ENCODE peak calls at places on chromosome 7, in four cellular contexts. K, V, S and R are unnamed samples.

GRCh38 chr7:16071246-16071857 is 350.0 kb downstream of the CRPPA start:
- DNase-seq in S (peak), V (peak), K (no peak), R (no peak)

GRCh38 chr7:138889566-138889965 is 91.6 kb upstream of the ATP6V0A4 start:
- DNase-seq in S (peak), K (no peak), V (no peak), R (no peak)

GRCh38 chr7:121493553-121493952 is 97.4 kb upstream of the FAM3C start:
- DNase-seq in S (no peak), K (no peak), V (no peak), R (no peak)

GRCh38 chr7:153886506-153887391 is 165.4 kb upstream of the DPP6 start:
- DNase-seq in K (no peak), S (no peak), V (peak), R (no peak)

GRCh38 chr7:47368190-47368812 is 213.6 kb downstream of the TNS3 start:
- DNase-seq in S (no peak), K (no peak), V (no peak), R (no peak)

GRCh38 chr7:138465046-138465445 is 5.0 kb downstream of the TRIM24 start:
- DNase-seq in V (no peak), S (peak), K (no peak), R (no peak)

GRCh38 chr7:12456506-12456905 is 52.8 kb upstream of the VWDE start:
- DNase-seq in S (peak), V (no peak), K (no peak), R (no peak)

GRCh38 chr7:95335093-95335492 is 10.8 kb upstream of the PON1 start:
- DNase-seq in V (no peak), S (peak), K (no peak), R (no peak)

GRCh38 chr7:69599879-69600764 is 1.8 kb downstream of the AUTS2 start:
- DNase-seq in S (peak), K (peak), V (peak), R (no peak)

DNA sequence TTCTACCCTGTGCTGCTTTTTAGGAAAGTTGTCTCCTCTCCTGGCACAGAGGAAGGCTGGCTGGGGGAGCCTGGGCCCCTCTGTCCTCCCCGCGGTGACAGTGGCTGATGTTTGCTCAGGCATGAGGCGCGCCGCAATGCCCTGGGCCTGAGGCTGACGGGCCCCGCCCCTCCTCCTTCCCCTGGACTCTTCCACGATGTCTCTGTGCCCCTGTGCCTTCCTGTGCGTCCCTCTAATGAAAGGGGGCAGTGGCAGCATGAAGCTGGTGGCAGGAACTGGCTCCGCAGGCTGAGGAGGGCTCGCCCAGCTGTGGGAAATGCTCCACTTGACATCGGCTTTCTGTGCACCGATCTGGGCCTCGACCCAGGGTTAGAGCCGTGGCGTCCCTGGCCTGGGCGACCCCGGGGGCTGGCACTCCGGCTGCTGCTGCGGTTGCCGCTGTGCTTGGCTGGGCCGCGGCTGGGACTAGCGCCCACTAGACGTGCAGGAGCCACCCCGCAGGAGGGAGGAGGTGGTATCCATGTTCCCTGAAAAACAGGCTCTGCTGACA is 67.9 kb downstream of the ZNF680 start:
- DNase-seq in V (no peak), K (no peak), S (no peak), R (no peak)
- TF ChIP-seq CTCF in V (no peak), K (no peak), S (no peak), R (no peak)

GRCh38 chr7:1291040-1291689 is 58.5 kb downstream of the UNCX start:
- DNase-seq in S (peak), V (no peak), K (no peak), R (no peak)

GRCh38 chr7:1289681-1290261 is 57.1 kb downstream of the UNCX start:
- DNase-seq in S (no peak), K (no peak), V (peak), R (no peak)

GRCh38 chr7:1288996-1289551 is 56.4 kb downstream of the UNCX start:
- DNase-seq in S (no peak), V (no peak), K (no peak), R (no peak)

GRCh38 chr7:1291846-1292765 is 59.4 kb downstream of the UNCX start:
- DNase-seq in S (no peak), V (no peak), K (no peak), R (no peak)

GRCh38 chr7:1290262-1291039 is 57.8 kb downstream of the UNCX start:
- DNase-seq in V (peak), S (peak), K (no peak), R (no peak)
- TF ChIP-seq CTCF in V (peak), S (peak), K (no peak), R (no peak)

GRCh38 chr7:145147865-145148264 is 312.0 kb upstream of the TPK1 start:
- DNase-seq in V (no peak), K (no peak), S (no peak), R (no peak)

GRCh38 chr7:145143690-145144089 is 307.8 kb upstream of the TPK1 start:
- DNase-seq in S (no peak), V (no peak), K (no peak), R (no peak)
- TF ChIP-seq CTCF in S (no peak), V (no peak), K (no peak), R (no peak)

GRCh38 chr7:38909870-38910269 is 879 bp upstream of the VPS41 start:
- DNase-seq in S (no peak), K (no peak), V (no peak), R (no peak)
- TF ChIP-seq CTCF in S (no peak), K (no peak), V (peak), R (no peak)

GRCh38 chr7:106178593-106179134 is 66.6 kb upstream of the SYPL1 start:
- DNase-seq in S (peak), V (no peak), K (no peak), R (no peak)
- TF ChIP-seq CTCF in S (peak), V (no peak), K (no peak), R (no peak)

GRCh38 chr7:35849158-35849831 is 48.4 kb downstream of the SEPTIN7 start:
- DNase-seq in K (no peak), V (peak), S (peak), R (no peak)
- TF ChIP-seq CTCF in K (no peak), V (peak), S (no peak), R (no peak)

GRCh38 chr7:115747174-115747573 is 283.4 kb downstream of the TFEC start:
- DNase-seq in K (no peak), S (peak), V (no peak), R (no peak)

GRCh38 chr7:115749924-115750323 is 280.6 kb downstream of the TFEC start:
- DNase-seq in K (peak), V (no peak), S (peak), R (no peak)

GRCh38 chr7:115754226-115754625 is 276.3 kb downstream of the TFEC start:
- DNase-seq in S (no peak), K (no peak), V (no peak), R (no peak)

DNA sequence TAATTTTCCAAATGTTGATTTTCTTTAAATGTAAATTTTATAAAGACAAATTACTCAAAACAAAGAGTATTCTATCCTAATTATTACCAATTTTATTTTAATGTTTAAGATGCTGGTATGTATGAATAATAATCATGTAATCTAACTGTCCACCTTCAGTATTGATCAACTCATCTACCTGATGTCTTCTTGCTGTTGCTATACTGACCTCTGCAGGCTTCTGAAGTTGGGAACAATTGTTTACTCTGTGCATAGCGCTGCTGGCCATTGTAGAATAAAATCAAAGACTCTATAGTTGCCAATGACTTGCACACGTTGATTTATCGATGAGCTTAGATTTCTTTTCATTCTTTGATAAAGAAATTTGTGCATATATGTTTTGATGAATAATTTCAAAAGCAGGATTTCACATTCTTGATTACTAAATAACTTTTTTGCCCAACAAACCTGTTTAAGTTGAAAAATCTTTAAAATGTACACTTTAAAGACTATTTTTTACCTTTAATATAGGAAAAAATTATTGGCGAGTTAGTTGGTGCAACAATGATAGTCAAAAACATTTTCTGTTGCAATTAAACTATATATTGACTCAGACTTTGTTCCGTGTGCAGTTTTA is 282.3 kb downstream of the TFEC start:
- DNase-seq in V (peak), K (no peak), S (peak), R (no peak)
- TF ChIP-seq CTCF in V (peak), K (no peak), S (no peak), R (peak)